ENCODE peak calls at places on chromosomes 5 and 9, in eight cellular contexts. I is pancreas, E is astrocyte, R is GM06990, P is GM23338, Y is choroid plexus epithelial cell, M is brain microvascular endothelial cell, K is upper lobe of right lung. G is an unnamed sample.

GRCh38 chr5:165029471-165029870 is 1524.1 kb downstream of the MAT2B start:
- DNase-seq in I (no peak), E (peak; percentile 23), R (no peak), P (peak; percentile 78), Y (peak; percentile 23), M (no peak), K (no peak), G (no peak)

GRCh38 chr5:142600611-142601360 is 85.1 kb downstream of the FGF1 start:
- DNase-seq in I (no peak), E (peak; percentile 81), R (no peak), P (no peak), Y (peak; percentile 87), M (peak; percentile 85), K (no peak), G (peak; percentile 74)

GRCh38 chr9:114898741-114899140 is 31.6 kb downstream of the TNFSF8 start:
- DNase-seq in I (no peak), E (no peak), R (peak; percentile 12), P (no peak), Y (no peak), M (no peak), K (no peak), G (no peak)

GRCh38 chr9:91211919-91212318 is 149.8 kb downstream of the AUH start:
- DNase-seq in I (no peak), E (no peak), R (peak; percentile 18), P (no peak), Y (no peak), M (no peak), K (no peak), G (no peak)

GRCh38 chr9:110088099-110088498 is 119.9 kb downstream of the C9orf152 start:
- DNase-seq in I (no peak), E (no peak), R (no peak), P (no peak), Y (no peak), M (no peak), K (no peak), G (peak; percentile 63)

GRCh38 chr5:175560011-175560410 is 81.7 kb downstream of the SFXN1 start:
- DNase-seq in I (no peak), E (no peak), R (no peak), P (no peak), Y (no peak), M (no peak), K (no peak), G (no peak)

GRCh38 chr5:175842947-175843793 is 28.2 kb upstream of the CPLX2 start:
- DNase-seq in I (no peak), E (peak; percentile 65), R (no peak), P (no peak), Y (peak; percentile 83), M (peak; percentile 72), K (no peak), G (peak; percentile 29)

GRCh38 chr5:81450940-81451339 is 57.0 kb upstream of the ACOT12 start:
- DNase-seq in I (no peak), E (peak; percentile 30), R (no peak), P (peak; percentile 29), Y (peak; percentile 12), M (no peak), K (no peak), G (peak; percentile 72)

GRCh38 chr9:36046923-36047322 is 10.2 kb downstream of the RECK start:
- DNase-seq in I (no peak), E (no peak), R (no peak), P (no peak), Y (no peak), M (no peak), K (no peak), G (no peak)

GRCh38 chr9:37146372-37146771 is 26.0 kb downstream of the ZCCHC7 start:
- DNase-seq in I (no peak), E (no peak), R (no peak), P (no peak), Y (peak; percentile 24), M (no peak), K (no peak), G (no peak)

GRCh38 chr5:153551537-153552079 is 61.1 kb downstream of the GRIA1 start:
- DNase-seq in I (no peak), E (peak; percentile 97), R (no peak), P (peak; percentile 65), Y (peak; percentile 95), M (peak; percentile 94), K (no peak), G (peak; percentile 89)

GRCh38 chr5:7926296-7926695 is 57.3 kb downstream of the MTRR start:
- DNase-seq in I (no peak), E (peak; percentile 96), R (no peak), P (no peak), Y (peak; percentile 95), M (peak; percentile 99), K (no peak), G (peak; percentile 62)

GRCh38 chr5:81819556-81820314 is 68.8 kb upstream of the SSBP2 start:
- DNase-seq in I (no peak), E (peak; percentile 64), R (no peak), P (no peak), Y (peak; percentile 80), M (peak; percentile 39), K (no peak), G (peak; percentile 44)

GRCh38 chr9:108621991-108622390 is 233.8 kb downstream of the ACTL7B start:
- DNase-seq in I (no peak), E (peak; percentile 32), R (no peak), P (no peak), Y (no peak), M (no peak), K (no peak), G (no peak)

GRCh38 chr5:16542275-16542674 is 74.5 kb downstream of the RETREG1 start:
- DNase-seq in I (no peak), E (no peak), R (no peak), P (no peak), Y (no peak), M (no peak), K (no peak), G (no peak)

GRCh38 chr5:99037668-99038067 is 108.9 kb upstream of the CHD1 start:
- DNase-seq in I (no peak), E (no peak), R (no peak), P (peak; percentile 18), Y (peak; percentile 20), M (peak; percentile 24), K (no peak), G (no peak)

GRCh38 chr9:117403403-117403811 is 11.4 kb downstream of the ASTN2 start:
- DNase-seq in I (peak; percentile 12), E (no peak), R (no peak), P (peak; percentile 20), Y (no peak), M (no peak), K (no peak), G (no peak)

GRCh38 chr5:37554938-37555337 is 175.8 kb downstream of the WDR70 start:
- DNase-seq in I (no peak), E (no peak), R (no peak), P (peak; percentile 71), Y (peak; percentile 23), M (no peak), K (no peak), G (no peak)

GRCh38 chr9:18126776-18127175 is 347.2 kb upstream of the ADAMTSL1 start:
- DNase-seq in I (no peak), E (no peak), R (no peak), P (no peak), Y (no peak), M (no peak), K (no peak), G (no peak)

GRCh38 chr5:57850109-57850508 is 367.5 kb upstream of the ACTBL2 start:
- DNase-seq in I (no peak), E (no peak), R (no peak), P (no peak), Y (no peak), M (no peak), K (no peak), G (no peak)

GRCh38 chr5:158769702-158770101 is 330.0 kb downstream of the EBF1 start:
- DNase-seq in I (no peak), E (no peak), R (no peak), P (no peak), Y (peak; percentile 82), M (no peak), K (no peak), G (no peak)

GRCh38 chr9:86351897-86352296 is 2.3 kb downstream of the TUT7 start:
- DNase-seq in I (no peak), E (no peak), R (no peak), P (no peak), Y (no peak), M (no peak), K (no peak), G (no peak)
- H3K4me3 ChIP-seq in I (no peak overlapping the region), E (peak overlapping the region; percentile 88), R (peak overlapping the region; percentile 75), P (no peak overlapping the region), Y (peak overlapping the region; percentile 97), M (peak overlapping the region; percentile 97), K (peak overlapping the region; percentile 95), G (peak overlapping the region; percentile 86)

GRCh38 chr5:118981783-118982182 is 6.6 kb downstream of the DTWD2 start:
- DNase-seq in I (no peak), E (no peak), R (no peak), P (no peak), Y (no peak), M (no peak), K (no peak), G (no peak)
- TF ChIP-seq CTCF in I (no peak), E (no peak), R (no peak), P (no peak), Y (no peak), M (no peak), K (no peak), G (no peak)

GRCh38 chr9:100474082-100474949 is 1.4 kb downstream of the TMEFF1 start:
- DNase-seq in I (no peak), E (no peak), R (no peak), P (peak; percentile 54), Y (no peak), M (no peak), K (no peak), G (no peak)

GRCh38 chr9:100474950-100475276 is 2.0 kb downstream of the TMEFF1 start:
- DNase-seq in I (no peak), E (no peak), R (no peak), P (no peak), Y (no peak), M (no peak), K (no peak), G (no peak)

GRCh38 chr9:100472725-100473261 is at the start of gene TMEFF1:
- DNase-seq in I (peak; percentile 38), E (peak; percentile 9), R (peak; percentile 39), P (peak; percentile 91), Y (no peak), M (no peak), K (peak; percentile 68), G (peak; percentile 8)

GRCh38 chr9:100473271-100474081 is 527 bp downstream of the TMEFF1 start:
- DNase-seq in I (peak; percentile 30), E (peak; percentile 20), R (peak; percentile 49), P (peak; percentile 57), Y (peak; percentile 31), M (no peak), K (peak; percentile 67), G (peak; percentile 28)

DNA sequence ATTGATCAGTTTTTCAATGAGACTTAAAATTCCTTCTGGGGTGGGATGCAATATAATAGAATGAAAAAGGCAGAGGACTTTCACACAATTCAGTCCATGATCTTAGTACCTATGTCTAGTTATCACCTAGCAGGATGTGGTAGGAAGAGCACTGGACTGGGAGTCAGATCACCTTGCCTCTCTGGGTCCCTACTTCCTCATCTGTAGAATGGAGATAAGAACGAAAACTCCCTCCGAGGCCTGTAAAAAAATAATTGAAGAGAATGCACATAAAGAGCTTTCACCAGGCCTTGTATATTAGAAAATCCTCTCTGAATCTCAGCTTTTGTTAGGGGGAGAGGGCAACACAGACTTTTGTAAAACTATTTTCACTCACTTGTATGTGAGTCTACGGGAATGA is 681 bp upstream of the TMEFF1 start:
- DNase-seq in I (no peak), E (no peak), R (no peak), P (no peak), Y (no peak), M (no peak), K (no peak), G (no peak)
- H3K4me3 ChIP-seq in I (no peak overlapping the region), E (peak overlapping the region; percentile 60), R (no peak overlapping the region), P (peak overlapping the region; percentile 64), Y (no peak overlapping the region), M (peak overlapping the region; percentile 66), K (no peak overlapping the region), G (peak overlapping the region; percentile 63)

GRCh38 chr5:122516432-122516743 is 204.4 kb downstream of the SNCAIP start:
- DNase-seq in I (no peak), E (no peak), R (no peak), P (no peak), Y (no peak), M (no peak), K (no peak), G (no peak)
- TF ChIP-seq CTCF in I (no peak), E (no peak), R (no peak), P (no peak), Y (no peak), M (no peak), K (no peak), G (no peak)

G was measured in fibroblast of pulmonary artery.